ENCODE peak calls at places on chromosomes 6 and 20, in five cellular contexts. A is amygdala, V is endothelial cell of umbilical vein, S is NCI-H1105, J is DMS53. E is an unnamed sample.

GRCh38 chr6:126811307-126811706 is 307.2 kb upstream of the RSPO3 start:
- DNase-seq in A (no peak), V (peak), S (no peak), J (no peak), E (no peak)

GRCh38 chr20:2986466-2986865 is 57.0 kb upstream of the GNRH2 start:
- DNase-seq in A (no peak), V (no peak), S (no peak), J (no peak), E (peak)

GRCh38 chr20:49633643-49634042 is 65.7 kb upstream of the PTGIS start:
- DNase-seq in A (no peak), V (no peak), S (no peak), J (no peak), E (no peak)

GRCh38 chr6:11921017-11921438 is 91.1 kb upstream of the HIVEP1 start:
- DNase-seq in A (no peak), V (peak), S (no peak), J (peak), E (peak)

GRCh38 chr20:53656653-53657288 is 63.1 kb upstream of the ZNF217 start:
- DNase-seq in A (no peak), V (no peak), S (no peak), J (no peak), E (no peak)

GRCh38 chr20:51752343-51752951 is 15.7 kb downstream of the ATP9A start:
- DNase-seq in A (no peak), V (peak), S (no peak), J (no peak), E (peak)

GRCh38 chr6:25835442-25836283 is 3.8 kb upstream of the SLC17A1 start:
- DNase-seq in A (no peak), V (peak), S (no peak), J (no peak), E (no peak)

GRCh38 chr6:39961178-39961577 is 26.9 kb upstream of the MOCS1 start:
- DNase-seq in A (no peak), V (no peak), S (no peak), J (no peak), E (no peak)

GRCh38 chr20:8117636-8118413 is 14.2 kb upstream of the PLCB1 start:
- DNase-seq in A (no peak), V (no peak), S (no peak), J (no peak), E (no peak)

GRCh38 chr20:45848421-45848820 is 8.8 kb downstream of the ACOT8 start:
- DNase-seq in A (no peak), V (no peak), S (no peak), J (no peak), E (no peak)

GRCh38 chr20:47220161-47220582 is 136.3 kb downstream of the ZMYND8 start:
- DNase-seq in A (no peak), V (peak), S (peak), J (peak), E (peak)

E was measured in A673.